ENCODE peak calls at places on chromosomes 13 and 19, in ten cellular contexts. T, F, J, Z, D, R, S, Y, N and X are unnamed samples.

GRCh38 chr19:7636691-7637373 is at the start of gene STXBP2:
- DNase-seq in Y (peak; percentile 87), R (peak; percentile 96), D (no peak), F (peak; percentile 73), J (no peak), Z (peak; percentile 90), S (no peak), T (peak; percentile 92), N (peak; percentile 93), X (no peak)

GRCh38 chr13:50161052-50161451 is 145.8 kb downstream of the KCNRG start:
- DNase-seq in Z (no peak), J (no peak), S (no peak), Y (no peak), F (peak; percentile 71), T (no peak), R (no peak), N (no peak), D (no peak), X (peak; percentile 42)

GRCh38 chr13:29810145-29810742 is 40.2 kb downstream of the UBL3 start:
- DNase-seq in J (no peak), S (no peak), N (no peak), R (no peak), D (no peak), Z (no peak), T (no peak), F (no peak), Y (no peak), X (peak; percentile 52)

GRCh38 chr13:73059460-73060250 is 850 bp downstream of the KLF5 start:
- DNase-seq in N (peak; percentile 82), S (no peak), T (peak; percentile 46), J (no peak), D (no peak), F (peak; percentile 55), Y (peak; percentile 81), Z (peak; percentile 86), R (peak; percentile 92), X (no peak)

GRCh38 chr19:1616396-1616795 is 11.1 kb upstream of the UQCR11 start:
- DNase-seq in R (peak; percentile 24), Z (no peak), J (no peak), Y (no peak), N (no peak), F (no peak), S (no peak), T (no peak), D (no peak), X (peak; percentile 18)

GRCh38 chr13:99975626-99976025 is 4.1 kb upstream of the ZIC5 start:
- DNase-seq in N (no peak), R (peak; percentile 41), F (no peak), J (no peak), Z (no peak), D (no peak), T (no peak), S (peak; percentile 26), Y (no peak), X (no peak)

GRCh38 chr13:80038371-80038770 is 302.6 kb downstream of the SPRY2 start:
- DNase-seq in D (no peak), N (no peak), S (no peak), Y (no peak), F (no peak), Z (no peak), R (no peak), J (no peak), T (no peak), X (no peak)

GRCh38 chr13:99459101-99459500 is 42.2 kb upstream of the TM9SF2 start:
- DNase-seq in J (no peak), R (no peak), Y (no peak), T (no peak), D (no peak), F (no peak), N (no peak), S (no peak), Z (no peak), X (no peak)

GRCh38 chr19:55389386-55390317 is 3.9 kb downstream of the RPL28 start:
- DNase-seq in N (no peak), Y (no peak), D (no peak), J (no peak), F (no peak), Z (no peak), S (no peak), T (no peak), R (no peak), X (no peak)

GRCh38 chr19:55390461-55390880 is 4.7 kb downstream of the RPL28 start:
- DNase-seq in N (no peak), S (no peak), Y (no peak), D (no peak), Z (no peak), R (no peak), J (no peak), T (no peak), F (no peak), X (no peak)

GRCh38 chr19:55392820-55393219 is 7.1 kb downstream of the RPL28 start:
- DNase-seq in S (no peak), F (no peak), T (no peak), Y (no peak), R (no peak), D (no peak), J (no peak), N (no peak), Z (no peak), X (no peak)

GRCh38 chr19:55391702-55392615 is 6.2 kb downstream of the RPL28 start:
- DNase-seq in D (no peak), F (peak; percentile 48), Y (no peak), T (no peak), S (no peak), R (no peak), J (no peak), N (no peak), Z (no peak), X (no peak)

DNA sequence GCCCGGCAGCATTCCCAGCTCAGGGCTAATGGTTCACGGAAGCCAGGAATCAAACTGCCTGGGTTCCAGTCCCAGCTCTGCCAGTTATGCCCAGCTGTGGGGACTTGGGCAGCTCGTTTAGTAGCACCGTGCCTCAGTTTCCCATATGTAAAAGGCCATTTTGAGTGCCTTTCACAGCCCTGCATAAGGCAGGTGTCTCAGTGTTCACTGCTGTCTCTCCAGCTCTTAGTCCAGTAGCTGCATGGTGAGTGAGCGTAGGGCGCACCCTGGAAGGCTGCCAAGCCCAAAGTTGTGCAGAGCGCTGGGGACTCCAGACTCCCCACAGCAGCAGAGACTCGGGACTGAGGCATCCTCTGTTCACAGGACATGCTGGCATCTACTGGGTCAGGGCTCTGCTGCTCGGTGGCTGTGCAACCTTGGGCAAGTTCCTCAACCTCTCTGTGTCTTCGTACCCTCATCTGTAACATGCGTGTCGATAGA is 5.5 kb downstream of the RPL28 start:
- DNase-seq in N (no peak), Y (no peak), D (no peak), Z (no peak), S (no peak), J (no peak), T (no peak), R (no peak), F (no peak), X (no peak)
- H3K4me1 ChIP-seq in N (peaks cover 27% of the 10 kb centered on the region), Y (peaks cover 17% of the 10 kb centered on the region), D (peaks cover 36% of the 10 kb centered on the region), Z (peaks cover 35% of the 10 kb centered on the region), S (no peaks in the 10 kb centered on the region), J (peaks cover 4% of the 10 kb centered on the region), T (peaks cover 25% of the 10 kb centered on the region), R (peaks cover 42% of the 10 kb centered on the region), F (peaks cover 16% of the 10 kb centered on the region), X (peaks cover 39% of the 10 kb centered on the region)

DNA sequence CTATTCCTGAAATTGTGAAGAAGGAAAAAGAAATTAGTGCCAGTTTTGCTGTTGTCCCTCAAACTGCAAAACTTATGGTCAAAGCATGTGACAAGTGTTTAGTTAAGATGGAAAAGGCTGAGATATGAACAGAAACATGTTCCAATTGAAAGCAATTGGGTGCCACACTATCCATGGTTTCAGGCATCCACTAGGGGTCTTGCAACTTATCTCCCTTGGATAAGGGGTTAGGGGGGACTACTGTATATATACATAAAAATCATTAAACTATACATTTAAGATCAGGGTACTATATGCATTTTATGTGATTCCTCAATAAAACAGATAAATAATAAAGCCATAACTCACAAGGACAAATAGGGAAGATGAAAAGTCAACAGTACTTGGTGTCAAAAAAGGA is 8.3 kb downstream of the SPART start:
- DNase-seq in J (no peak), T (no peak), Y (no peak), F (no peak), R (no peak), S (no peak), Z (no peak), D (no peak), N (no peak), X (no peak)
- H3K4me1 ChIP-seq in J (peaks cover 34% of the 10 kb centered on the region), T (no peaks in the 10 kb centered on the region), Y (no peaks in the 10 kb centered on the region), F (peaks cover 23% of the 10 kb centered on the region), R (peaks cover 49% of the 10 kb centered on the region), S (no peaks in the 10 kb centered on the region), Z (peaks cover 40% of the 10 kb centered on the region), D (peaks cover 62% of the 10 kb centered on the region), N (no peaks in the 10 kb centered on the region), X (peaks cover 9% of the 10 kb centered on the region)

GRCh38 chr19:5287066-5287465 is 53.5 kb downstream of the PTPRS start:
- DNase-seq in S (no peak), Y (no peak), T (no peak), D (no peak), Z (no peak), F (no peak), N (no peak), R (no peak), J (no peak), X (no peak)

GRCh38 chr19:5291588-5292193 is 48.9 kb downstream of the PTPRS start:
- DNase-seq in F (no peak), T (no peak), D (no peak), S (no peak), N (no peak), J (no peak), Y (no peak), Z (no peak), R (no peak), X (no peak)

GRCh38 chr19:5288347-5288739 is 52.3 kb downstream of the PTPRS start:
- DNase-seq in N (peak; percentile 57), F (no peak), T (no peak), Z (no peak), D (no peak), S (no peak), J (no peak), Y (no peak), R (no peak), X (no peak)

GRCh38 chr19:5290336-5291262 is 50.0 kb downstream of the PTPRS start:
- DNase-seq in D (no peak), F (no peak), Z (no peak), R (no peak), J (no peak), N (no peak), S (no peak), Y (no peak), T (no peak), X (no peak)

GRCh38 chr19:5289060-5289990 is 51.3 kb downstream of the PTPRS start:
- DNase-seq in N (no peak), R (no peak), D (no peak), F (no peak), Y (no peak), Z (no peak), J (no peak), S (no peak), T (no peak), X (no peak)
- H3K4me1 ChIP-seq in N (peaks cover 63% of the 10 kb centered on the region), R (peaks cover 18% of the 10 kb centered on the region), D (peaks cover 45% of the 10 kb centered on the region), F (peaks cover 10% of the 10 kb centered on the region), Y (peaks cover 30% of the 10 kb centered on the region), Z (peaks cover 34% of the 10 kb centered on the region), J (no peaks in the 10 kb centered on the region), S (no peaks in the 10 kb centered on the region), T (peaks cover 6% of the 10 kb centered on the region), X (peaks cover 19% of the 10 kb centered on the region)

GRCh38 chr19:18507727-18508440 is 14.0 kb downstream of the ELL start:
- DNase-seq in Y (no peak), T (no peak), D (no peak), Z (no peak), R (no peak), J (no peak), F (no peak), S (no peak), N (no peak), X (no peak)

GRCh38 chr19:18507021-18507726 is 14.7 kb downstream of the ELL start:
- DNase-seq in T (no peak), R (no peak), Z (no peak), S (no peak), F (no peak), J (no peak), Y (no peak), N (no peak), D (no peak), X (no peak)

GRCh38 chr19:18506101-18506534 is 15.8 kb downstream of the ELL start:
- DNase-seq in T (no peak), N (no peak), J (no peak), R (no peak), S (no peak), D (no peak), Y (no peak), F (no peak), Z (no peak), X (no peak)

GRCh38 chr19:18504886-18505610 is 16.8 kb downstream of the ELL start:
- DNase-seq in N (no peak), D (no peak), T (no peak), J (no peak), F (peak; percentile 57), R (no peak), Z (no peak), Y (no peak), S (no peak), X (no peak)

GRCh38 chr19:18506545-18506944 is 15.3 kb downstream of the ELL start:
- DNase-seq in R (no peak), D (no peak), T (no peak), Z (no peak), N (no peak), F (no peak), S (no peak), Y (no peak), J (no peak), X (no peak)
- H3K4me1 ChIP-seq in R (peaks cover 96% of the 10 kb centered on the region), D (peaks cover 94% of the 10 kb centered on the region), T (peaks cover 78% of the 10 kb centered on the region), Z (peaks cover 84% of the 10 kb centered on the region), N (peaks cover 83% of the 10 kb centered on the region), F (peaks cover 35% of the 10 kb centered on the region), S (peaks cover 4% of the 10 kb centered on the region), Y (peaks cover 64% of the 10 kb centered on the region), J (peaks cover 9% of the 10 kb centered on the region), X (peaks cover 12% of the 10 kb centered on the region)